ENCODE peak calls at places on chromosomes 7 and 10, in six cellular contexts. U, D, Q, Z, X and T are unnamed samples.

GRCh38 chr10:92839191-92840085 is 8.9 kb upstream of the EXOC6 start:
- DNase-seq in D (peak), Q (peak), X (peak), Z (no peak), U (peak), T (no peak)

GRCh38 chr7:96414931-96415292 is 93.0 kb upstream of the SLC25A13 start:
- DNase-seq in D (peak), U (no peak), Q (peak), X (peak), Z (no peak), T (no peak)

GRCh38 chr10:97575101-97575668 is 2.6 kb downstream of the ANKRD2 start:
- DNase-seq in Q (no peak), D (no peak), X (no peak), U (no peak), Z (no peak), T (peak)

GRCh38 chr10:118569241-118569881 is 26.1 kb downstream of the PRLHR start:
- DNase-seq in D (no peak), U (no peak), Z (no peak), X (no peak), Q (peak), T (no peak)

GRCh38 chr7:28858206-28858605 is 99.9 kb downstream of the TRIL start:
- DNase-seq in D (no peak), U (no peak), X (no peak), Z (no peak), Q (no peak), T (no peak)

GRCh38 chr7:65477326-65477725 is 103.7 kb downstream of the ZNF92 start:
- DNase-seq in X (no peak), D (peak), U (no peak), Q (no peak), Z (no peak), T (no peak)

GRCh38 chr7:124783271-124783670 is 17.7 kb upstream of the GPR37 start:
- DNase-seq in Q (no peak), Z (no peak), D (no peak), X (no peak), U (no peak), T (no peak)

GRCh38 chr10:101710793-101711192 is 15.8 kb upstream of the FBXW4 start:
- DNase-seq in X (no peak), D (no peak), Q (no peak), Z (no peak), U (no peak), T (no peak)

GRCh38 chr7:141679014-141679413 is 23.0 kb downstream of the DENND11 start:
- DNase-seq in D (no peak), Z (no peak), X (no peak), U (no peak), Q (no peak), T (no peak)

GRCh38 chr10:71784679-71785272 is 11.5 kb upstream of the VSIR start:
- DNase-seq in Q (no peak), X (no peak), U (no peak), Z (no peak), D (no peak), T (peak)

GRCh38 chr7:157011333-157012112 is 1.1 kb upstream of the MNX1 start:
- DNase-seq in Q (no peak), U (no peak), Z (no peak), D (no peak), X (no peak), T (no peak)

GRCh38 chr10:60203993-60204618 is 185.6 kb downstream of the ANK3 start:
- DNase-seq in Z (no peak), X (peak), Q (peak), U (no peak), D (peak), T (no peak)

GRCh38 chr10:6907877-6908530 is 327.9 kb upstream of the PRKCQ start:
- DNase-seq in D (no peak), Z (no peak), X (no peak), Q (no peak), U (no peak), T (no peak)

GRCh38 chr10:122571892-122572291 is 11.3 kb downstream of the DMBT1 start:
- DNase-seq in U (no peak), X (no peak), D (no peak), Q (no peak), Z (no peak), T (peak)

GRCh38 chr10:120394446-120394845 is 62.6 kb upstream of the PLPP4 start:
- DNase-seq in D (no peak), U (no peak), Q (no peak), X (no peak), Z (no peak), T (no peak)

GRCh38 chr10:78514459-78514858 is 480.8 kb downstream of the RPS24 start:
- DNase-seq in U (no peak), Q (no peak), Z (no peak), X (no peak), D (no peak), T (no peak)

GRCh38 chr10:97020452-97021400 is 165.0 kb downstream of the SLIT1 start:
- DNase-seq in Q (peak), D (no peak), Z (no peak), U (no peak), X (no peak), T (peak)

GRCh38 chr7:116417593-116418345 is 81.8 kb upstream of the CAV2 start:
- DNase-seq in Z (no peak), Q (no peak), D (peak), X (peak), U (no peak), T (no peak)

GRCh38 chr7:45217358-45217757 is 59.8 kb downstream of the RAMP3 start:
- DNase-seq in Q (no peak), D (no peak), X (peak), U (no peak), Z (no peak), T (no peak)
- TF ChIP-seq CTCF in Q (peak), D (no peak), X (peak), U (peak), Z (peak), T (peak)

GRCh38 chr10:5448333-5449048 is 36.1 kb downstream of the NET1 start:
- DNase-seq in U (no peak), D (no peak), X (no peak), Z (no peak), Q (no peak), T (no peak)

GRCh38 chr10:5447611-5448071 is 35.3 kb downstream of the NET1 start:
- DNase-seq in Q (no peak), D (no peak), U (no peak), Z (no peak), X (no peak), T (no peak)

GRCh38 chr10:5449227-5449626 is 36.9 kb downstream of the NET1 start:
- DNase-seq in Q (no peak), X (no peak), U (no peak), D (no peak), Z (no peak), T (no peak)

GRCh38 chr10:5450605-5451384 is 38.4 kb downstream of the NET1 start:
- DNase-seq in D (no peak), U (no peak), Q (no peak), Z (no peak), X (no peak), T (no peak)

DNA sequence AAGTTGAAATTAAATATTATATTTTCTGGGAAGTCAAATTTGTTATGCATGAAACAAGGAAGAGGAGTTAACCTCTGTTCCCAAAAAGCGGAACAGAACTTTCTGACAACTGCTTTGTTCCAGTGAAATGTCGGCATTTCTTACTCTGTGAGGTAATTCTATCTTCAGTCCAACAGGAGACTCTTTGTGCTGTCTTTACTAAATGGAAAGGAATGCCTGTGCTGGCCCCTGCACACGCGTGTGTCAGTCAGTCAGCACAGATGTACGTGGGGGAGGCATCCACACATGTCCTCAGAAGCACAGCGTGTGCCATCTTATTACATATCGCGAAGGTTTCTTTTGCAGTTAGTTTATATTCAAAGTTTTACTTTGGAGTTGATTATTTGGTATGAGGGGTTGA is 37.5 kb downstream of the NET1 start:
- DNase-seq in Z (no peak), X (peak), D (no peak), Q (peak), U (no peak), T (no peak)
- TF ChIP-seq CTCF in Z (no peak), X (peak), D (no peak), Q (peak), U (no peak), T (peak)

GRCh38 chr7:129906700-129907099 is 46.1 kb downstream of the UBE2H start:
- DNase-seq in X (peak), Q (no peak), Z (no peak), U (no peak), D (no peak), T (no peak)

GRCh38 chr7:129907122-129907741 is 45.5 kb downstream of the UBE2H start:
- DNase-seq in Q (no peak), Z (no peak), D (no peak), X (no peak), U (no peak), T (no peak)

GRCh38 chr7:129911790-129912189 is 41.0 kb downstream of the UBE2H start:
- DNase-seq in D (no peak), Z (no peak), U (no peak), Q (no peak), X (no peak), T (no peak)

GRCh38 chr7:129908181-129908580 is 44.6 kb downstream of the UBE2H start:
- DNase-seq in Z (no peak), X (no peak), U (no peak), Q (no peak), D (no peak), T (no peak)

GRCh38 chr7:129909669-129910068 is 43.1 kb downstream of the UBE2H start:
- DNase-seq in U (no peak), Q (no peak), Z (no peak), D (no peak), X (no peak), T (no peak)
- TF ChIP-seq CTCF in U (no peak), Q (no peak), Z (no peak), D (no peak), X (no peak), T (no peak)

GRCh38 chr7:22090512-22090911 is 144.8 kb upstream of the CDCA7L start:
- DNase-seq in Z (no peak), Q (no peak), U (no peak), X (no peak), D (no peak), T (no peak)

GRCh38 chr7:22090107-22090506 is 144.4 kb upstream of the CDCA7L start:
- DNase-seq in D (no peak), Q (no peak), Z (no peak), U (no peak), X (no peak), T (no peak)

GRCh38 chr7:22093003-22093402 is 147.3 kb upstream of the CDCA7L start:
- DNase-seq in U (no peak), D (no peak), Z (no peak), X (no peak), Q (peak), T (no peak)

GRCh38 chr7:22093936-22094335 is 148.2 kb upstream of the CDCA7L start:
- DNase-seq in Q (no peak), U (no peak), D (no peak), X (no peak), Z (no peak), T (no peak)

GRCh38 chr7:22094413-22095304 is 149.0 kb upstream of the CDCA7L start:
- DNase-seq in Q (no peak), U (no peak), D (no peak), Z (no peak), X (no peak), T (no peak)
- TF ChIP-seq CTCF in Q (peak), U (no peak), D (peak), Z (no peak), X (peak), T (no peak)